ENCODE peak calls at places on chromosome 9, in six cellular contexts. N is H9; R is NCI-H1092; V is stimulated activated naive CD8-positive, alpha-beta T cell treated with anti-CD3 and anti-CD28 coated beads, Interleukin-15, Interleukin-2, amounts not matched to agents 100 U/mL and 50 U/mL, for 24 hours; P is amniotic stem cell; L is NCI-H748 treated with DMSO at 0.1 percent for 48 hours. Q is an unnamed sample.

GRCh38 chr9:73079326-73079725 is 72.3 kb upstream of the ANXA1 start:
- DNase-seq in N (no peak), R (no peak), V (no peak), P (no peak), L (no peak), Q (no peak)

GRCh38 chr9:133468374-133468773 is 8.6 kb downstream of the CACFD1 start:
- DNase-seq in N (no peak), R (no peak), V (no peak), P (no peak), L (no peak), Q (no peak)

GRCh38 chr9:87707805-87708500 is 18.0 kb upstream of the CTSL start:
- DNase-seq in N (no peak), R (no peak), V (no peak), P (no peak), L (no peak), Q (no peak)

GRCh38 chr9:71363286-71363961 is 242.0 kb upstream of the TRPM3 start:
- DNase-seq in N (peak; percentile 32), R (no peak), V (no peak), P (no peak), L (no peak), Q (no peak)

GRCh38 chr9:114060070-114060469 is 18.0 kb downstream of the AMBP start:
- DNase-seq in N (no peak), R (no peak), V (no peak), P (no peak), L (no peak), Q (no peak)

GRCh38 chr9:114387678-114388431 is at the start of gene AKNA:
- DNase-seq in N (peak; percentile 85), R (no peak), V (peak; percentile 84), P (peak; percentile 57), L (no peak), Q (no peak)

GRCh38 chr9:69497816-69498215 is 172.8 kb downstream of the ENTREP1 start:
- DNase-seq in N (no peak), R (no peak), V (no peak), P (no peak), L (no peak), Q (no peak)

GRCh38 chr9:73183917-73184861 is 32.5 kb downstream of the ANXA1 start:
- DNase-seq in N (no peak), R (peak; percentile 1), V (no peak), P (peak; percentile 16), L (peak; percentile 75), Q (no peak)

GRCh38 chr9:4746278-4746677 is 5.3 kb upstream of the AK3 start:
- DNase-seq in N (no peak), R (no peak), V (no peak), P (no peak), L (no peak), Q (no peak)

GRCh38 chr9:136531904-136532798 is 13.7 kb downstream of the NOTCH1 start:
- DNase-seq in N (no peak), R (no peak), V (peak; percentile 50), P (no peak), L (no peak), Q (no peak)

GRCh38 chr9:88502552-88503034 is 32.4 kb upstream of the NXNL2 start:
- DNase-seq in N (no peak), R (no peak), V (no peak), P (no peak), L (no peak), Q (no peak)

GRCh38 chr9:42388146-42388690 is 204.8 kb downstream of the SPATA31A6 start:
- DNase-seq in N (no peak), R (no peak), V (no peak), P (no peak), L (no peak), Q (no peak)

GRCh38 chr9:17625644-17626388 is 47.0 kb downstream of the SH3GL2 start:
- DNase-seq in N (no peak), R (no peak), V (no peak), P (no peak), L (no peak), Q (no peak)

GRCh38 chr9:21919377-21920362 is 74.5 kb downstream of the CDKN2A start:
- DNase-seq in N (no peak), R (no peak), V (no peak), P (no peak), L (peak; percentile 2), Q (no peak)

GRCh38 chr9:134025606-134026541 is 593 bp downstream of the BRD3OS start:
- DNase-seq in N (peak; percentile 77), R (peak; percentile 32), V (peak; percentile 63), P (peak; percentile 7), L (no peak), Q (peak; percentile 12)

GRCh38 chr9:18907927-18908625 is 124.9 kb downstream of the SAXO1 start:
- DNase-seq in N (no peak), R (no peak), V (no peak), P (no peak), L (no peak), Q (no peak)

GRCh38 chr9:121972501-121972981 is 120.6 kb downstream of the TTLL11 start:
- DNase-seq in N (no peak), R (no peak), V (no peak), P (peak; percentile 35), L (no peak), Q (no peak)

GRCh38 chr9:114592356-114592755 is 4.8 kb downstream of the ATP6V1G1 start:
- DNase-seq in N (no peak), R (no peak), V (peak; percentile 39), P (no peak), L (no peak), Q (no peak)

GRCh38 chr9:81492710-81493447 is 196.5 kb downstream of the TLE1 start:
- DNase-seq in N (no peak), R (no peak), V (no peak), P (peak; percentile 74), L (peak; percentile 45), Q (no peak)

GRCh38 chr9:93731963-93732362 is 155.6 kb downstream of the PHF2 start:
- DNase-seq in N (no peak), R (no peak), V (no peak), P (no peak), L (no peak), Q (no peak)

GRCh38 chr9:128771094-128771721 is 519 bp downstream of the ZER1 start:
- DNase-seq in N (no peak), R (no peak), V (peak; percentile 13), P (no peak), L (no peak), Q (no peak)

GRCh38 chr9:70477146-70477745 is 62.8 kb upstream of the KLF9 start:
- DNase-seq in N (no peak), R (no peak), V (no peak), P (no peak), L (no peak), Q (no peak)

GRCh38 chr9:108707120-108707519 is 148.7 kb downstream of the ACTL7B start:
- DNase-seq in N (no peak), R (no peak), V (no peak), P (no peak), L (no peak), Q (no peak)

GRCh38 chr9:92669527-92669889 is 423 bp downstream of the IPPK start:
- DNase-seq in N (no peak), R (no peak), V (peak; percentile 48), P (peak; percentile 12), L (no peak), Q (no peak)

GRCh38 chr9:75086443-75087278 is 1.3 kb downstream of the NMRK1 start:
- DNase-seq in N (no peak), R (no peak), V (peak; percentile 25), P (no peak), L (no peak), Q (no peak)

GRCh38 chr9:107735821-107736220 is 246.3 kb upstream of the KLF4 start:
- DNase-seq in N (no peak), R (no peak), V (no peak), P (no peak), L (no peak), Q (no peak)

GRCh38 chr9:87713278-87713989 is 12.5 kb upstream of the CTSL start:
- DNase-seq in N (no peak), R (no peak), V (no peak), P (peak; percentile 94), L (no peak), Q (no peak)

GRCh38 chr9:103942652-103943051 is 151.5 kb upstream of the SMC2 start:
- DNase-seq in N (no peak), R (peak; percentile 92), V (no peak), P (no peak), L (peak; percentile 98), Q (peak; percentile 92)

GRCh38 chr9:96232539-96233241 is 69.3 kb downstream of the HSD17B3 start:
- DNase-seq in N (peak; percentile 62), R (peak; percentile 22), V (peak; percentile 43), P (peak; percentile 20), L (peak; percentile 39), Q (no peak)

GRCh38 chr9:14345586-14346237 is 31.8 kb upstream of the NFIB start:
- DNase-seq in N (peak; percentile 50), R (peak; percentile 77), V (no peak), P (no peak), L (no peak), Q (no peak)

GRCh38 chr9:105118646-105119045 is 125.8 kb upstream of the SLC44A1 start:
- DNase-seq in N (no peak), R (no peak), V (no peak), P (no peak), L (no peak), Q (no peak)